ENCODE peak calls at places on chromosomes 5 and 9, in ten cellular contexts. P is GM23338; Y is ovary; R is suprapubic skin; E is effector memory CD4-positive, alpha-beta T cell; D is hepatocyte; X is neuronal stem cell; G is stomach; K is mesendoderm; A is right cardiac atrium. L is an unnamed sample. For H3K4me1 and H3K27me3, the result is how much of the 10 kb centered on the place peaks cover.

GRCh38 chr9:100933656-100934055 is 94.9 kb upstream of the PLPPR1 start:
- DNase-seq in P (no peak), Y (no peak), R (no peak), E (no peak), D (no peak), X (no peak), G (no peak), K (no peak), A (no peak), L (no peak)

GRCh38 chr9:116101516-116101915 is 52.1 kb upstream of the PAPPA start:
- DNase-seq in P (no peak), Y (no peak), R (no peak), E (no peak), D (no peak), X (no peak), G (no peak), K (no peak), A (no peak), L (no peak)

GRCh38 chr5:36722913-36723312 is 116.5 kb downstream of the SLC1A3 start:
- DNase-seq in P (no peak), Y (no peak), R (no peak), E (no peak), D (no peak), X (no peak), G (no peak), K (no peak), A (no peak), L (no peak)

GRCh38 chr9:89185980-89186379 is 7.4 kb upstream of the SHC3 start:
- DNase-seq in P (peak), Y (no peak), R (no peak), E (no peak), D (peak), X (peak), G (no peak), K (peak), A (no peak), L (no peak)

GRCh38 chr9:131677445-131678180 is 62.3 kb downstream of the RAPGEF1 start:
- DNase-seq in P (no peak), Y (no peak), R (no peak), E (no peak), D (no peak), X (no peak), G (no peak), K (no peak), A (no peak), L (no peak)

GRCh38 chr9:123816817-123817472 is 113.0 kb downstream of the DENND1A start:
- DNase-seq in P (no peak), Y (no peak), R (no peak), E (no peak), D (no peak), X (no peak), G (no peak), K (peak), A (no peak), L (no peak)

GRCh38 chr5:62340979-62341378 is 35.0 kb downstream of the KIF2A start:
- DNase-seq in P (no peak), Y (no peak), R (no peak), E (no peak), D (no peak), X (no peak), G (no peak), K (no peak), A (no peak), L (no peak)

GRCh38 chr5:2898661-2899060 is 147.2 kb upstream of the IRX2 start:
- DNase-seq in P (no peak), Y (no peak), R (no peak), E (no peak), D (no peak), X (no peak), G (no peak), K (no peak), A (no peak), L (no peak)

GRCh38 chr9:546797-547223 is 294.7 kb upstream of the DMRT1 start:
- DNase-seq in P (peak), Y (no peak), R (no peak), E (no peak), D (peak), X (peak), G (no peak), K (peak), A (no peak), L (no peak)

GRCh38 chr9:114893622-114894021 is 36.8 kb downstream of the TNFSF8 start:
- DNase-seq in P (no peak), Y (no peak), R (no peak), E (no peak), D (no peak), X (no peak), G (no peak), K (no peak), A (no peak), L (no peak)
- H3K4me1 ChIP-seq in P (under half), Y (under half), R (under half), E (under half), D (under half), X (under half), G (half or more), K (under half), A (under half), L (under half)

GRCh38 chr5:81759632-81760005 is 8.7 kb upstream of the SSBP2 start:
- DNase-seq in P (no peak), Y (no peak), R (no peak), E (no peak), D (no peak), X (no peak), G (no peak), K (no peak), A (no peak), L (no peak)
- H3K4me3 ChIP-seq in P (no peak), Y (no peak), R (no peak), E (no peak), D (no peak), X (no peak), G (no peak), K (no peak), A (no peak), L (no peak)

GRCh38 chr9:117414220-117414905 is 494 bp downstream of the ASTN2 start:
- DNase-seq in P (peak), Y (no peak), R (no peak), E (no peak), D (peak), X (no peak), G (peak), K (peak), A (peak), L (peak)
- H3K27me3 ChIP-seq in P (half or more), Y (under half), R (half or more), E (under half), D (half or more), X (under half), G (under half), K (under half), A (under half), L (under half)

GRCh38 chr9:129834489-129835127 is 467 bp downstream of the C9orf78 start:
- DNase-seq in P (no peak), Y (no peak), R (no peak), E (peak), D (peak), X (no peak), G (no peak), K (no peak), A (no peak), L (no peak)

GRCh38 chr9:129835860-129836223 is 584 bp downstream of the USP20 start:
- DNase-seq in P (peak), Y (no peak), R (no peak), E (no peak), D (no peak), X (no peak), G (no peak), K (no peak), A (no peak), L (no peak)

GRCh38 chr9:129838707-129839259 is 3.5 kb downstream of the USP20 start:
- DNase-seq in P (no peak), Y (no peak), R (no peak), E (no peak), D (no peak), X (no peak), G (no peak), K (no peak), A (no peak), L (no peak)

GRCh38 chr9:129835128-129835859 is at the start of the genes C9orf78 and USP20:
- DNase-seq in P (peak), Y (peak), R (peak), E (peak), D (peak), X (peak), G (peak), K (peak), A (peak), L (peak)

DNA sequence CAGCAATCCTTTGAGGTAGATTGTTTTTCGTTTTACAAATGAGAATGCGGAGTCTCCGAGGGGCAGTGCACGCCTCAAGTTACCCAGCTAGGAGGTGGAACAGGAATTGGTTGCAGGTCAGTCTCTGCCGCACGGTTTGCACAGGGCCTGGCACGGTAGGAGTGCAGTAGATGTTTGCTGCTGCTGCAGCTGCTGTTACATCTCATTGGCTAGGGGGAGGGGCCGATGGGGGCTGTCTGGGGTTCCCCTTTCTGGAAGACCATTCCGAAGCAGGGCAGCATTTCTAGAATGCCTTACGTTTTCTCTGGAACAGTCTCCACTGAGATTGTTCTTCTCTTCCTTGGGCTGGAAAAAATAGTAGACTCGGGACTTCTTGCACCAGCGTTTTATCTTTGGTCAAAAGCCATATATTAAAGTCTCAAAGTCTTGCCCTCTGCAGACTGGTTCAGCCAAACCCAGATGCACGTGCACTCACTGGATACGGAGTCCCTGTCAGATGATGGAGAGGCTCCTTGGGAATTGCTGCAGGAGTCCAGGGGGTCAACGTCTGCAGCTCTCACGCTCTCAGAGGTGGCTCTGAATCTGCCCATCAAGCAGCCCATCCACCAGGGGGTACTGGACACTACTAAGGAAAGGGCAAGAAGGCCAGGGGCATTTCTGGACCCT is 1.2 kb downstream of the USP20 start:
- DNase-seq in P (peak), Y (no peak), R (no peak), E (no peak), D (no peak), X (no peak), G (no peak), K (no peak), A (no peak), L (no peak)
- H3K4me1 ChIP-seq in P (under half), Y (under half), R (under half), E (under half), D (under half), X (under half), G (half or more), K (under half), A (under half), L (under half)

GRCh38 chr9:135827866-135828580 is 79.3 kb downstream of the CAMSAP1 start:
- DNase-seq in P (no peak), Y (no peak), R (no peak), E (no peak), D (no peak), X (no peak), G (no peak), K (no peak), A (no peak), L (no peak)
- H3K4me3 ChIP-seq in P (no peak), Y (no peak), R (no peak), E (no peak), D (no peak), X (no peak), G (no peak), K (no peak), A (no peak), L (no peak)

GRCh38 chr5:141795421-141795820 is 82.8 kb downstream of the PCDH1 start:
- DNase-seq in P (no peak), Y (no peak), R (no peak), E (no peak), D (no peak), X (no peak), G (no peak), K (no peak), A (no peak), L (no peak)

GRCh38 chr5:141800629-141801028 is 77.6 kb downstream of the PCDH1 start:
- DNase-seq in P (no peak), Y (no peak), R (no peak), E (no peak), D (peak), X (no peak), G (no peak), K (no peak), A (no peak), L (peak)

GRCh38 chr5:141793881-141794280 is 84.3 kb downstream of the PCDH1 start:
- DNase-seq in P (no peak), Y (no peak), R (no peak), E (no peak), D (no peak), X (no peak), G (no peak), K (no peak), A (no peak), L (no peak)

GRCh38 chr5:141799507-141800167 is 78.6 kb downstream of the PCDH1 start:
- DNase-seq in P (no peak), Y (no peak), R (no peak), E (no peak), D (no peak), X (no peak), G (no peak), K (no peak), A (no peak), L (no peak)
- H3K27me3 ChIP-seq in P (under half), Y (under half), R (under half), E (under half), D (under half), X (under half), G (under half), K (under half), A (under half), L (under half)

GRCh38 chr9:109098960-109099308 is 20.8 kb downstream of the TMEM245 start:
- DNase-seq in P (no peak), Y (no peak), R (no peak), E (no peak), D (peak), X (no peak), G (no peak), K (peak), A (no peak), L (no peak)

GRCh38 chr9:109100543-109101201 is 19.1 kb downstream of the TMEM245 start:
- DNase-seq in P (no peak), Y (no peak), R (no peak), E (no peak), D (no peak), X (no peak), G (no peak), K (no peak), A (no peak), L (no peak)

GRCh38 chr9:109101202-109101595 is 18.5 kb downstream of the TMEM245 start:
- DNase-seq in P (no peak), Y (no peak), R (no peak), E (no peak), D (no peak), X (no peak), G (no peak), K (no peak), A (no peak), L (no peak)

GRCh38 chr9:109097156-109097555 is 22.6 kb downstream of the TMEM245 start:
- DNase-seq in P (no peak), Y (no peak), R (no peak), E (no peak), D (no peak), X (no peak), G (no peak), K (no peak), A (no peak), L (no peak)

GRCh38 chr9:109098221-109098959 is 21.4 kb downstream of the TMEM245 start:
- DNase-seq in P (peak), Y (no peak), R (no peak), E (no peak), D (peak), X (peak), G (no peak), K (peak), A (no peak), L (peak)
- H3K4me1 ChIP-seq in P (under half), Y (under half), R (half or more), E (under half), D (under half), X (under half), G (half or more), K (under half), A (under half), L (under half)